ENCODE peak calls at places on chromosomes 2 and 18, in ten cellular contexts. E is CD8-positive, alpha-beta memory T cell; D is adrenal gland; N is iPS DF 6.9; W is DND-41; U is IMR-90; Y is CD4-positive, alpha-beta memory T cell; M is PC-9; C is breast epithelium; R is neural progenitor cell. I is an unnamed sample. For H3K4me1, the result is how much of the 10 kb centered on the place peaks cover.

GRCh38 chr18:63317982-63318881 is 1.3 kb downstream of the BCL2 start:
- DNase-seq in Y (peak), N (no peak), D (peak), W (peak), C (peak), R (peak), M (no peak), E (peak), U (no peak), I (peak)

GRCh38 chr2:65261676-65262075 is 34.0 kb downstream of the ACTR2 start:
- DNase-seq in D (no peak), N (no peak), U (peak), R (no peak), W (no peak), M (no peak), Y (no peak), E (no peak), C (no peak), I (no peak)

GRCh38 chr2:15726321-15727057 is 134.8 kb downstream of the DDX1 start:
- DNase-seq in E (no peak), M (peak), C (no peak), U (no peak), Y (no peak), W (no peak), R (no peak), N (no peak), D (no peak), I (no peak)

GRCh38 chr18:3869848-3870247 is 419.9 kb downstream of the TGIF1 start:
- DNase-seq in R (peak), M (no peak), U (peak), N (peak), E (no peak), D (peak), W (no peak), C (no peak), Y (no peak), I (no peak)

GRCh38 chr2:221153226-221153625 is 418.9 kb downstream of the EPHA4 start:
- DNase-seq in Y (no peak), U (no peak), E (no peak), D (peak), N (no peak), W (no peak), C (no peak), R (no peak), M (no peak), I (no peak)

GRCh38 chr18:11008544-11008943 is 140.8 kb downstream of the PIEZO2 start:
- DNase-seq in D (no peak), U (no peak), N (no peak), W (no peak), E (no peak), C (no peak), M (no peak), Y (no peak), R (no peak), I (no peak)

GRCh38 chr2:221465776-221466175 is 106.3 kb downstream of the EPHA4 start:
- DNase-seq in E (no peak), Y (peak), C (no peak), M (no peak), N (no peak), D (peak), W (no peak), U (peak), R (no peak), I (no peak)

GRCh38 chr2:186820303-186820702 is 28.7 kb downstream of the ZSWIM2 start:
- DNase-seq in D (no peak), W (no peak), R (no peak), C (no peak), N (no peak), Y (no peak), M (no peak), U (peak), E (no peak), I (no peak)

GRCh38 chr18:49491857-49492693 is 5.0 kb upstream of the C18orf32 start:
- DNase-seq in R (peak), M (peak), Y (peak), N (peak), W (peak), D (peak), U (peak), E (peak), C (peak), I (peak)

GRCh38 chr2:207334631-207335371 is 169.1 kb upstream of the KLF7 start:
- DNase-seq in R (peak), Y (no peak), W (no peak), M (peak), D (peak), U (peak), C (peak), E (no peak), N (peak), I (no peak)

GRCh38 chr2:214674278-214674677 is 135.2 kb downstream of the BARD1 start:
- DNase-seq in R (no peak), U (no peak), C (no peak), E (no peak), N (no peak), D (no peak), M (no peak), W (no peak), Y (no peak), I (no peak)

GRCh38 chr2:164737612-164738081 is 104.0 kb downstream of the COBLL1 start:
- DNase-seq in N (peak), Y (no peak), D (peak), R (peak), M (no peak), E (no peak), C (peak), W (peak), U (peak), I (peak)

GRCh38 chr2:208040199-208041171 is 15.2 kb upstream of the PLEKHM3 start:
- DNase-seq in C (no peak), D (peak), Y (peak), M (peak), N (peak), U (peak), R (peak), W (peak), E (peak), I (peak)

GRCh38 chr2:187526776-187527175 is 27.5 kb downstream of the TFPI start:
- DNase-seq in C (no peak), Y (no peak), U (no peak), D (no peak), M (no peak), N (no peak), R (peak), W (no peak), E (no peak), I (no peak)

GRCh38 chr18:46623541-46623940 is 33.5 kb downstream of the LOXHD1 start:
- DNase-seq in D (no peak), M (no peak), Y (no peak), C (no peak), W (peak), N (no peak), U (no peak), R (no peak), E (peak), I (peak)

GRCh38 chr2:62178741-62179271 is 17.1 kb upstream of the B3GNT2 start:
- DNase-seq in D (no peak), Y (no peak), U (peak), W (no peak), C (peak), E (no peak), N (no peak), R (no peak), M (no peak), I (no peak)

GRCh38 chr2:240434728-240435456 is 571 bp upstream of the GPC1 start:
- DNase-seq in R (peak), D (peak), U (peak), Y (peak), E (peak), N (peak), C (peak), W (no peak), M (peak), I (peak)

GRCh38 chr2:96142217-96143113 is 2.8 kb downstream of the DUSP2 start:
- DNase-seq in Y (peak), M (no peak), U (no peak), N (no peak), C (no peak), R (no peak), E (peak), W (no peak), D (no peak), I (no peak)

GRCh38 chr2:207133862-207134519 is 31.8 kb downstream of the KLF7 start:
- DNase-seq in E (no peak), U (peak), R (peak), D (peak), Y (no peak), N (no peak), C (peak), W (no peak), M (no peak), I (no peak)

GRCh38 chr2:23703583-23704385 is 223.1 kb downstream of the ATAD2B start:
- DNase-seq in N (no peak), Y (no peak), M (no peak), R (no peak), E (no peak), C (no peak), U (no peak), W (peak), D (no peak), I (no peak)

GRCh38 chr2:223221120-223221859 is 169.3 kb downstream of the KCNE4 start:
- DNase-seq in R (no peak), N (no peak), C (no peak), Y (no peak), W (no peak), M (no peak), E (no peak), U (no peak), D (no peak), I (no peak)

GRCh38 chr2:190255668-190256067 is 64.0 kb downstream of the HIBCH start:
- DNase-seq in E (no peak), M (no peak), N (no peak), Y (no peak), W (no peak), R (no peak), D (no peak), C (no peak), U (no peak), I (no peak)

GRCh38 chr2:14182227-14182946 is 450.1 kb upstream of the LRATD1 start:
- DNase-seq in Y (no peak), U (no peak), M (no peak), N (no peak), C (no peak), D (no peak), W (no peak), E (no peak), R (no peak), I (no peak)

GRCh38 chr2:85310330-85310729 is 17.5 kb downstream of the TGOLN2 start:
- DNase-seq in R (no peak), D (no peak), N (no peak), Y (no peak), C (no peak), E (no peak), M (no peak), W (no peak), U (peak), I (no peak)

GRCh38 chr18:65754121-65754520 is 3.3 kb downstream of the CDH7 start:
- DNase-seq in R (no peak), Y (no peak), E (no peak), D (no peak), M (no peak), C (no peak), N (no peak), W (no peak), U (no peak), I (peak)

GRCh38 chr2:197261808-197262226 is 48.8 kb downstream of the ANKRD44 start:
- DNase-seq in D (no peak), E (no peak), Y (no peak), C (no peak), M (no peak), W (no peak), N (no peak), U (peak), R (no peak), I (no peak)

GRCh38 chr18:49723648-49724180 is 89.6 kb downstream of the ACAA2 start:
- DNase-seq in W (no peak), E (no peak), M (peak), Y (no peak), R (no peak), N (no peak), D (no peak), U (peak), C (no peak), I (no peak)

GRCh38 chr18:35683021-35683420 is 101.5 kb downstream of the GALNT1 start:
- DNase-seq in C (no peak), Y (no peak), M (no peak), W (no peak), U (peak), N (no peak), E (no peak), R (peak), D (no peak), I (no peak)

GRCh38 chr18:3885209-3885792 is 435.3 kb downstream of the TGIF1 start:
- DNase-seq in R (peak), E (no peak), C (no peak), D (no peak), W (no peak), Y (no peak), M (no peak), N (no peak), U (no peak), I (no peak)

GRCh38 chr18:65721634-65722033 is 29.2 kb upstream of the CDH7 start:
- DNase-seq in N (no peak), W (no peak), M (no peak), D (no peak), U (no peak), Y (no peak), R (no peak), E (no peak), C (no peak), I (no peak)

GRCh38 chr18:62157843-62158242 is 29.0 kb downstream of the PIGN start:
- DNase-seq in R (no peak), U (no peak), W (no peak), Y (no peak), D (no peak), N (no peak), C (no peak), E (no peak), M (no peak), I (no peak)

GRCh38 chr2:29014811-29015414 is 33.8 kb downstream of the TOGARAM2 start:
- DNase-seq in D (peak), C (no peak), R (no peak), M (peak), N (no peak), U (peak), W (peak), Y (peak), E (peak), I (no peak)

GRCh38 chr2:206993512-206993911 is 54.2 kb downstream of the CPO start:
- DNase-seq in W (no peak), N (no peak), Y (no peak), D (no peak), C (no peak), E (no peak), M (no peak), U (peak), R (no peak), I (no peak)

GRCh38 chr2:41965886-41966285 is 81.9 kb upstream of the PKDCC start:
- DNase-seq in U (no peak), E (no peak), W (no peak), N (no peak), C (no peak), R (no peak), M (no peak), Y (no peak), D (peak), I (no peak)

GRCh38 chr2:41967426-41968181 is 80.2 kb upstream of the PKDCC start:
- DNase-seq in U (no peak), Y (no peak), N (no peak), M (no peak), R (no peak), W (no peak), C (peak), E (no peak), D (peak), I (no peak)

GRCh38 chr2:41966431-41966893 is 81.4 kb upstream of the PKDCC start:
- DNase-seq in E (no peak), D (peak), W (no peak), Y (no peak), N (no peak), M (peak), R (no peak), C (peak), U (peak), I (peak)

GRCh38 chr2:41968182-41968578 is 79.6 kb upstream of the PKDCC start:
- DNase-seq in Y (no peak), D (no peak), W (no peak), U (no peak), N (no peak), M (no peak), R (no peak), E (no peak), C (no peak), I (no peak)

DNA sequence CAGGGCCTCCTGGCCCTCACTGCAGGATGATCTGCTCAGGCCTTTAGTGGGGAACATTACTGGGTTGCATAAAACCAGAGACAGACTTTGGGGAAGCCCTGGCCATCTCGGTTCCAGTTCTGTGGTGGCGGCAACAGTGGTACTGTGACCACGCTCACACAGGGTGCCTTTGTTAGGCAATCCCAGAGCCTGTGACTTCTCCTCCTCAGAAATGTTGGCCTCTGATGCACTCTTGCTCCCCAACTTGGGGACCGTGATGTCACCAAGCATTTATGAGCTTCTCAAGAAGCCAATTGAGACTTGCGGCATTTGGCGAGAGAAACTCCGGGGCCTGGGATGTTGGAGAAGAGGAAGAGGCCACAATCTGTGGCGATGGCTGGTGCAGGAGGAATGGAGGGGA is 80.9 kb upstream of the PKDCC start:
- DNase-seq in E (no peak), N (no peak), W (no peak), U (no peak), R (no peak), C (peak), D (peak), Y (no peak), M (peak), I (no peak)
- H3K4me1 ChIP-seq in E (under half), N (under half), W (under half), U (under half), R (under half), C (under half), D (under half), Y (under half), M (under half), I (under half)

DNA sequence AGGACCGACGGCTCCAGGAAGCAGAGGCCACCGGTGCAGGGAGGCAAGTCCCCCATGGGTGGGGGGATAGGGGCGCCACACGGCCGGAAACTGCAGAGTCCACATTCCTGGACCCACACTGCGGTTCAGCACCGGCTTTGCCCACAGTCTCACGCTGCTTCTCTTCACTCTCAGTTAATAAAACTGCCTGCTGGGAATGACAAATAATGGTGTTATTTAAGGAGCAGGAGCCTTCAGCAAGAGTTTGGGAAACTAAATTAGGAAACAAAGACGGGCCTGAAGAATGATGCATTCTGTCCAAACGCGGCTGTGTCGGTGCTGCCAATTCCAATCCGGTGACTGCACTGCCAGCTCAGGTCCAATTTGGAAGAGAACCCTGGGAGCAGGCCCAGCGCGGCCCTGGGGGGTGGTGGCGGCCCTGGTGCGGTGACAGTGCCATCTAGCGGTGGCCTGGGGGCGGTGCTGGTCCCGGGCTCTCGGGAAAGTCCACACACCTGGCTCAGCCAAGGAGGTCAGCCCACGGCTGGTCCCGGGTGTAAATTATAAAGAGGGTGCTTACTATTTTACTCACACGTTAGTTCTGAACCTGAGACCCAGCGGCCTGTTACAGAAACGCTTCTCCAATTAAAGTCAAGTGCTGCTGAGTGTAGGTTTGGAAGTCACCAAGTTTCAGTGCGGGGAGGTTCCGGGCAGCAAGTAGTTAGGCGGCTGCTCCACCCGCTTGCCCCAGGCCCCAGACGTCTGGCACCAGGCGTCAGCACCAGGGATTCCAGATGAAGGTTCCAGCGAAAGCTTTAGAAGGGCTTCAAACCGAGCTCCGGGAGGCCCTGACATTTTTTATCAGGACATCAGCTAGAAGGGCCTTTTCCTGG is 73.2 kb upstream of the PXDN start:
- DNase-seq in M (no peak), R (peak), D (peak), Y (peak), U (peak), C (peak), N (peak), W (peak), E (no peak), I (peak)
- H3K4me1 ChIP-seq in M (under half), R (under half), D (under half), Y (under half), U (under half), C (under half), N (under half), W (under half), E (under half), I (under half)

GRCh38 chr2:237722616-237723015 is 76.0 kb upstream of the RBM44 start:
- DNase-seq in C (no peak), D (no peak), U (no peak), M (no peak), N (no peak), Y (no peak), W (no peak), E (no peak), R (no peak), I (no peak)
- H3K4me1 ChIP-seq in C (under half), D (half or more), U (under half), M (under half), N (under half), Y (under half), W (under half), E (under half), R (under half), I (half or more)

GRCh38 chr18:51190000-51190399 is 7.5 kb downstream of the MEX3C start:
- DNase-seq in E (no peak), W (no peak), C (no peak), M (no peak), R (no peak), U (no peak), N (no peak), Y (no peak), D (no peak), I (no peak)

GRCh38 chr18:51191139-51191717 is 6.3 kb downstream of the MEX3C start:
- DNase-seq in W (no peak), R (no peak), C (no peak), M (no peak), U (no peak), D (no peak), Y (peak), N (no peak), E (peak), I (no peak)

GRCh38 chr18:51194604-51195003 is 2.9 kb downstream of the MEX3C start:
- DNase-seq in D (no peak), U (no peak), C (no peak), M (no peak), W (no peak), N (no peak), Y (no peak), R (peak), E (no peak), I (no peak)

GRCh38 chr18:51193621-51194287 is 3.7 kb downstream of the MEX3C start:
- DNase-seq in M (no peak), N (no peak), R (no peak), E (no peak), W (no peak), Y (no peak), U (peak), D (peak), C (no peak), I (no peak)

DNA sequence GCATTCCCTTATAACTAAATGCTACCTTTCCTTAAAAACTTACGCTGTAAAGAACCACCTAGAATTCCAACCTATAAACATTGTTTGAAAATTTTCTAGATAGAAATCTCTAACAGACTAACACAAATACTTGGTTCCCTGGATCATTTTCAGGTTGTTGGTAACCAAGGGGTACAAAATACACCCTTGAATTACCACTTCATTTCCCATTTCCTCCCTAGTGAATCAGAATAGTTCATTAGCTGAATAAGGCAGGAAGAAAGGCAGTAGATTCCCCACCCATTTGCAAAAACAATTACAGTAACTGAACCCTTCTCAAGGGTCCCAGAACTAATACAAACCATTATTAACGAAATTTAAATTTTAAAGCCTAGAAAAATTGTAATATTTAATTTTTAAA is 5.5 kb downstream of the MEX3C start:
- DNase-seq in M (no peak), D (no peak), E (no peak), C (no peak), N (no peak), U (no peak), Y (no peak), R (no peak), W (no peak), I (no peak)
- H3K4me1 ChIP-seq in M (under half), D (half or more), E (half or more), C (under half), N (under half), U (under half), Y (half or more), R (under half), W (under half), I (under half)

GRCh38 chr18:72986103-72986502 is 118.3 kb upstream of the NETO1 start:
- DNase-seq in D (no peak), C (no peak), Y (no peak), W (no peak), N (no peak), R (no peak), M (no peak), E (no peak), U (no peak), I (no peak)
- H3K4me1 ChIP-seq in D (under half), C (under half), Y (under half), W (under half), N (under half), R (under half), M (under half), E (under half), U (under half), I (under half)